ENCODE peak calls at places on chromosomes 1 and 21, in six cellular contexts. One of them, this sample, is unnamed.
A peak's percentile ranks its signal among the peaks of the same experiment; 100 is the strongest.

GRCh38 chr1:2377751-2378440 is 13.5 kb downstream of the MORN1 start:
- DNase-seq in H9: no peak
- DNase-seq in IMR-90: no peak
- DNase-seq in neuronal stem cell: no peak
- DNase-seq in mesenchymal stem cell: no peak
- DNase-seq in H1: no peak
- DNase-seq in this sample: no peak

GRCh38 chr21:41631564-41632461 is 123.9 kb upstream of the TMPRSS2 start:
- DNase-seq in H9: no peak
- DNase-seq in IMR-90: no peak
- DNase-seq in neuronal stem cell: no peak
- DNase-seq in mesenchymal stem cell: no peak
- DNase-seq in H1: no peak
- DNase-seq in this sample: no peak

GRCh38 chr1:30014031-30014430 is 709.4 kb downstream of the MATN1 start:
- DNase-seq in H9: no peak
- DNase-seq in IMR-90: no peak
- DNase-seq in neuronal stem cell: no peak
- DNase-seq in mesenchymal stem cell: no peak
- DNase-seq in H1: no peak
- DNase-seq in this sample: no peak

GRCh38 chr1:154574715-154575114 is 7.1 kb downstream of the CHRNB2 start:
- DNase-seq in H9: no peak
- DNase-seq in IMR-90: peak; percentile 49
- DNase-seq in neuronal stem cell: no peak
- DNase-seq in mesenchymal stem cell: peak; percentile 44
- DNase-seq in H1: no peak
- DNase-seq in this sample: no peak

GRCh38 chr1:76269175-76269574 is 194.6 kb downstream of the ST6GALNAC3 start:
- DNase-seq in H9: no peak
- DNase-seq in IMR-90: peak; percentile 49
- DNase-seq in neuronal stem cell: no peak
- DNase-seq in mesenchymal stem cell: peak; percentile 71
- DNase-seq in H1: no peak
- DNase-seq in this sample: peak; percentile 30

GRCh38 chr1:79264285-79264684 is 257.8 kb upstream of the ADGRL4 start:
- DNase-seq in H9: no peak
- DNase-seq in IMR-90: no peak
- DNase-seq in neuronal stem cell: no peak
- DNase-seq in mesenchymal stem cell: no peak
- DNase-seq in H1: no peak
- DNase-seq in this sample: no peak

GRCh38 chr1:228142616-228143203 is 2.6 kb downstream of the GUK1 start:
- DNase-seq in H9: no peak
- DNase-seq in IMR-90: no peak
- DNase-seq in neuronal stem cell: no peak
- DNase-seq in mesenchymal stem cell: no peak
- DNase-seq in H1: no peak
- DNase-seq in this sample: no peak

GRCh38 chr1:9990944-9991343 is 6.1 kb upstream of the RBP7 start:
- DNase-seq in H9: no peak
- DNase-seq in IMR-90: no peak
- DNase-seq in neuronal stem cell: no peak
- DNase-seq in mesenchymal stem cell: no peak
- DNase-seq in H1: no peak
- DNase-seq in this sample: no peak

GRCh38 chr1:223748773-223749733 is 36.7 kb downstream of the CAPN2 start:
- DNase-seq in H9: peak; percentile 58
- DNase-seq in IMR-90: peak; percentile 45
- DNase-seq in neuronal stem cell: peak; percentile 51
- DNase-seq in mesenchymal stem cell: peak; percentile 68
- DNase-seq in H1: no peak
- DNase-seq in this sample: peak; percentile 70

GRCh38 chr21:39564200-39564599 is 48.5 kb upstream of the B3GALT5 start:
- DNase-seq in H9: no peak
- DNase-seq in IMR-90: no peak
- DNase-seq in neuronal stem cell: no peak
- DNase-seq in mesenchymal stem cell: no peak
- DNase-seq in H1: no peak
- DNase-seq in this sample: no peak

GRCh38 chr1:117368116-117369108 is 1.2 kb downstream of the MAN1A2 start:
- DNase-seq in H9: no peak
- DNase-seq in IMR-90: peak; percentile 11
- DNase-seq in neuronal stem cell: no peak
- DNase-seq in mesenchymal stem cell: peak; percentile 20
- DNase-seq in H1: no peak
- DNase-seq in this sample: peak; percentile 64

GRCh38 chr1:198595765-198596164 is 43.1 kb upstream of the PTPRC start:
- DNase-seq in H9: no peak
- DNase-seq in IMR-90: no peak
- DNase-seq in neuronal stem cell: no peak
- DNase-seq in mesenchymal stem cell: no peak
- DNase-seq in H1: no peak
- DNase-seq in this sample: no peak

GRCh38 chr1:87410771-87411170 is 82.1 kb downstream of the LMO4 start:
- DNase-seq in H9: no peak
- DNase-seq in IMR-90: peak; percentile 17
- DNase-seq in neuronal stem cell: no peak
- DNase-seq in mesenchymal stem cell: peak; percentile 27
- DNase-seq in H1: no peak
- DNase-seq in this sample: no peak

GRCh38 chr1:67532452-67533216 is 102.4 kb upstream of the SERBP1 start:
- DNase-seq in H9: peak; percentile 62
- DNase-seq in IMR-90: peak; percentile 91
- DNase-seq in neuronal stem cell: peak; percentile 56
- DNase-seq in mesenchymal stem cell: peak; percentile 81
- DNase-seq in H1: peak; percentile 36
- DNase-seq in this sample: peak; percentile 90

GRCh38 chr1:10863916-10864315 is 67.5 kb upstream of the CASZ1 start:
- DNase-seq in H9: no peak
- DNase-seq in IMR-90: no peak
- DNase-seq in neuronal stem cell: no peak
- DNase-seq in mesenchymal stem cell: no peak
- DNase-seq in H1: no peak
- DNase-seq in this sample: no peak

GRCh38 chr21:36698160-36699025 is 522 bp upstream of the SIM2 start:
- DNase-seq in H9: peak; percentile 70
- DNase-seq in IMR-90: peak; percentile 15
- DNase-seq in neuronal stem cell: peak; percentile 40
- DNase-seq in mesenchymal stem cell: no peak
- DNase-seq in H1: no peak
- DNase-seq in this sample: peak; percentile 21

GRCh38 chr1:42157667-42158066 is 4.5 kb downstream of the GUCA2B start:
- DNase-seq in H9: no peak
- DNase-seq in IMR-90: no peak
- DNase-seq in neuronal stem cell: no peak
- DNase-seq in mesenchymal stem cell: no peak
- DNase-seq in H1: no peak
- DNase-seq in this sample: no peak

GRCh38 chr1:222043444-222044292 is 301.8 kb upstream of the DUSP10 start:
- DNase-seq in H9: no peak
- DNase-seq in IMR-90: peak; percentile 98
- DNase-seq in neuronal stem cell: no peak
- DNase-seq in mesenchymal stem cell: peak; percentile 99
- DNase-seq in H1: no peak
- DNase-seq in this sample: no peak

GRCh38 chr1:244231572-244232315 is 180.7 kb downstream of the ZBTB18 start:
- DNase-seq in H9: no peak
- DNase-seq in IMR-90: peak; percentile 28
- DNase-seq in neuronal stem cell: no peak
- DNase-seq in mesenchymal stem cell: no peak
- DNase-seq in H1: no peak
- DNase-seq in this sample: no peak

GRCh38 chr21:36791695-36792451 is 93.0 kb downstream of the SIM2 start:
- DNase-seq in H9: no peak
- DNase-seq in IMR-90: no peak
- DNase-seq in neuronal stem cell: peak; percentile 18
- DNase-seq in mesenchymal stem cell: no peak
- DNase-seq in H1: no peak
- DNase-seq in this sample: no peak

GRCh38 chr1:20187813-20188454 is 1.6 kb upstream of the PLA2G2C start:
- DNase-seq in H9: no peak
- DNase-seq in IMR-90: no peak
- DNase-seq in neuronal stem cell: no peak
- DNase-seq in mesenchymal stem cell: no peak
- DNase-seq in H1: no peak
- DNase-seq in this sample: no peak

GRCh38 chr1:20184481-20184900 is 1.4 kb upstream of the UBXN10 start:
- DNase-seq in H9: no peak
- DNase-seq in IMR-90: no peak
- DNase-seq in neuronal stem cell: no peak
- DNase-seq in mesenchymal stem cell: no peak
- DNase-seq in H1: no peak
- DNase-seq in this sample: peak; percentile 32

GRCh38 chr1:20187103-20187812 is 940 bp upstream of the PLA2G2C start:
- DNase-seq in H9: no peak
- DNase-seq in IMR-90: no peak
- DNase-seq in neuronal stem cell: no peak
- DNase-seq in mesenchymal stem cell: no peak
- DNase-seq in H1: no peak
- DNase-seq in this sample: no peak

GRCh38 chr1:20184997-20185833 is 681 bp upstream of the UBXN10 start:
- DNase-seq in H9: no peak
- DNase-seq in IMR-90: no peak
- DNase-seq in neuronal stem cell: no peak
- DNase-seq in mesenchymal stem cell: peak; percentile 16
- DNase-seq in H1: no peak
- DNase-seq in this sample: no peak

DNA sequence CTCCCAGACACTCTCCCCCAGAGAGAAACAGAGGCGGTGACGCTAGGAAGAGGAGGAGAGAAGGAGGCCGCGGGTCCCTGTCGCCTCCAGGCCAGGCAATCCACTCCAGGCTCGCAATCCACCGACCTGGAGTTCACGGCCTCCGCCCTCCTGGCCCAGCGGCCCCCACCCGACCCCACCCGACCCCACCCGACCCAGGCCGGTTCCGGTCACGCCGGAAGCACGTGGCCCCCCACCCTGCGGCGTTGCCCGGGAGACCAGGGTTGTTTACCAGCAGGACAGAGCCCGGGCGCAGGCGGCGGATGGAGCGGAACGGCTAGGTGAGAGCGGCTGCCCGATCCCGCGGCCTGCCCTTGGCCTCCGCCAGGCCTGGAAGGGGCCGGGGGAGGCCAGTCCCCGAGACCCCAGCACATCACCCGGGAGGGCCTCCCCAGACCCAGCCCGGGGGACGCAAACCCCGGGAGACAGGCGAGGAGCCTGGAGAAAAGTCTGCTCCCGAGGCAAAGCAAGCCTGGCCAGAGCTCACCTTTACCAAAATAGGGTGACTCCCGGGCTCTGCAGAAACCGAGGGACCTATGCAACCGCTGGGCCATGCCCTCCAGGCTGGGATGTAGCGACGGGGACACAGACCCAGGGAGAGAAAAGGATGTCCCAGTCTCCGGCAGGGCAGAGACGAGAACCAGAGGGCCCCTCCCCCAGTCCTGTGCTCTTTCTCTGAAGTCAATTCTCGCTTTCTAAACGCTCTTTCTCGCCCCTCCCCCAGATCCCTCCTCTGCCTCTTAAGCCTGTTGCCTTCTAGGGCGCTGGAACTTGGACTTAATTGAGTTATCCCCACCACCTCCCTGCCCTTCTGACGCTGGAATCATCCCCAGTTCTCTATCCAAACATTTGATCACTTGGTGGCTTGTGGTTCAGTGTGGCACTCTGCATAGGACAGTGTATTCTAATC is at the start of the genes PLA2G2C and UBXN10:
- DNase-seq in H9: peak; percentile 74
- DNase-seq in IMR-90: no peak
- DNase-seq in neuronal stem cell: peak; percentile 49
- DNase-seq in mesenchymal stem cell: peak; percentile 11
- DNase-seq in H1: no peak
- DNase-seq in this sample: peak; percentile 25
- H3K18ac ChIP-seq in H9: peak within 1 kb of the TSS; percentile 89
- H3K18ac ChIP-seq in IMR-90: no peak within 1 kb of the TSS
- H3K18ac ChIP-seq in neuronal stem cell: peak within 1 kb of the TSS; percentile 77
- H3K18ac ChIP-seq in mesenchymal stem cell: no peak within 1 kb of the TSS
- H3K18ac ChIP-seq in H1: peak within 1 kb of the TSS; percentile 75
- H3K18ac ChIP-seq in this sample: peak within 1 kb of the TSS; percentile 65

DNA sequence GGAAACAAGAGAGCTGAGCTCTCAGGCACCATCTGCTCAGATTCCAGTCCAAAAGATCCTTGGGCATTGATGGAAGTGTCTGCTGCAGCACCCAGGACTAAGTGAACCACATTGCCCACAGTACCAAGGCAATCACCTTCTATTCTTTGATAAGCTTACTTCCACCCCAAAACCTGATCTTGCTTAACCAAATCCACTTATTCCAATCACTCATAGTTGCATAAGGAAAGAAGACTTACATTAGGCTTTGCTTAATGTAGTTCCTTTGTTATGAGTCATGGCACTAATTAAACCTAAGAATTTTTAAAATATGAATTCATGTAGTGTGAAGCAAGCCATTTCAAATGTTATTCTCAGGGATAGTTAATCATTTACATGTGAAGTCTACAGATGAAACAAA is 84.5 kb downstream of the UCHL5 start:
- DNase-seq in H9: no peak
- DNase-seq in IMR-90: peak; percentile 21
- DNase-seq in neuronal stem cell: no peak
- DNase-seq in mesenchymal stem cell: peak; percentile 6
- DNase-seq in H1: no peak
- DNase-seq in this sample: peak; percentile 1
- H3K4me2 ChIP-seq in H9: no peak overlapping the region
- H3K4me2 ChIP-seq in IMR-90: no peak overlapping the region
- H3K4me2 ChIP-seq in neuronal stem cell: no peak overlapping the region
- H3K4me2 ChIP-seq in mesenchymal stem cell: no peak overlapping the region
- H3K4me2 ChIP-seq in H1: no peak overlapping the region
- H3K4me2 ChIP-seq in this sample: no peak overlapping the region

DNA sequence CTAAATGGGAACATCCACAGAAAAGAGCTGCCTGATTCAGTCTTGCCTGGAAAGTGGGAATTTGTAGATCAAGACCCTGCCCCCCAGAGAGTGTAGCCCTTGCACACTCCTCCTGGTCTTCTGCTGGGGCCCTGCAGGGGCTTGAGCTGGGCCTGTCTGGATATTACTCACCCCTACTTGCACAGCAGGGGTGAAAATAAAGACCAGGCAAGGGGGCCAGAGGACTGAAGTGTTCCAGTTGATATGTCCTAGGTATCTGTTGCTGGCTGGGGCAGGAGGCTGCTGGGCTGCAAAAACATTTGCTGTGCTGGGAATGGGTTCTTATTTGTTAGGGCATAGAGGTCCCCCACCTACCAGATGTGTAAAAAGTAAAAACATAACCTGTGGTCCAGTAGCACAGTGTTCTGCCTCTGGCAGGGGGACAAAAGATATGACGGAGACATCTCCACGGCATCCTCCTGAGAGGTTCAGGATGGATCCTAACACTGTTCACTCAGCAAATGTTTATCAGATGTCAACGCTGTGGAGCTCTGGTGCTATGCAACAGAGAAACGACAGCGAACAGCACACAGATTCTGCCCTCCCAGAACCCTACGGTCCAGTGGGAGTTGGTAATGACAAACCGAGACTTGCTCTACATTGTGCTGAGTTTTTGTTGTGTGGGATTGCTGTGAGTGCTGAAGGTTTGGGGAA is 140.2 kb downstream of the PLXNA2 start:
- DNase-seq in H9: no peak
- DNase-seq in IMR-90: no peak
- DNase-seq in neuronal stem cell: no peak
- DNase-seq in mesenchymal stem cell: no peak
- DNase-seq in H1: no peak
- DNase-seq in this sample: no peak
- H4K91ac ChIP-seq in H9: no peak overlapping the region
- H4K91ac ChIP-seq in IMR-90: no peak overlapping the region
- H4K91ac ChIP-seq in neuronal stem cell: no peak overlapping the region
- H4K91ac ChIP-seq in mesenchymal stem cell: no peak overlapping the region
- H4K91ac ChIP-seq in H1: no peak overlapping the region
- H4K91ac ChIP-seq in this sample: no peak overlapping the region

GRCh38 chr1:52668711-52669110 is 29.4 kb downstream of the COA7 start:
- DNase-seq in H9: no peak
- DNase-seq in IMR-90: peak; percentile 34
- DNase-seq in neuronal stem cell: no peak
- DNase-seq in mesenchymal stem cell: no peak
- DNase-seq in H1: no peak
- DNase-seq in this sample: no peak
- H3K18ac ChIP-seq in H9: no peak overlapping the region
- H3K18ac ChIP-seq in IMR-90: no peak overlapping the region
- H3K18ac ChIP-seq in neuronal stem cell: no peak overlapping the region
- H3K18ac ChIP-seq in mesenchymal stem cell: no peak overlapping the region
- H3K18ac ChIP-seq in H1: no peak overlapping the region
- H3K18ac ChIP-seq in this sample: peak overlapping the region; percentile 44